ENCODE peak calls at places on chromosome 3, in nine cellular contexts. One of them, this sample, is unnamed.

GRCh38 chr3:172152869-172153268 is 113.5 kb downstream of the FNDC3B start:
- DNase-seq in dorsolateral prefrontal cortex: no peak
- DNase-seq in dermis microvascular lymphatic vessel endothelial cell: peak
- DNase-seq in globus pallidus: no peak
- DNase-seq in colonic mucosa: no peak
- DNase-seq in H54: no peak
- DNase-seq in iPS-NIHi11: no peak
- DNase-seq in posterior cingulate gyrus: no peak
- DNase-seq in endothelial cell of umbilical vein: peak
- DNase-seq in this sample: no peak

GRCh38 chr3:46670891-46671427 is 22.5 kb downstream of the ALS2CL start:
- DNase-seq in dermis microvascular lymphatic vessel endothelial cell: no peak
- DNase-seq in posterior cingulate gyrus: peak
- DNase-seq in iPS-NIHi11: no peak
- DNase-seq in colonic mucosa: no peak
- DNase-seq in H54: no peak
- DNase-seq in dorsolateral prefrontal cortex: no peak
- DNase-seq in globus pallidus: no peak
- DNase-seq in endothelial cell of umbilical vein: no peak
- DNase-seq in this sample: peak

GRCh38 chr3:20648921-20649381 is 462.9 kb upstream of the SGO1 start:
- DNase-seq in H54: no peak
- DNase-seq in posterior cingulate gyrus: no peak
- DNase-seq in endothelial cell of umbilical vein: no peak
- DNase-seq in iPS-NIHi11: no peak
- DNase-seq in dermis microvascular lymphatic vessel endothelial cell: no peak
- DNase-seq in dorsolateral prefrontal cortex: no peak
- DNase-seq in globus pallidus: no peak
- DNase-seq in colonic mucosa: no peak
- DNase-seq in this sample: no peak

GRCh38 chr3:127299276-127299675 is 11.4 kb upstream of the PRR20G start:
- DNase-seq in H54: no peak
- DNase-seq in iPS-NIHi11: no peak
- DNase-seq in globus pallidus: peak
- DNase-seq in colonic mucosa: no peak
- DNase-seq in dorsolateral prefrontal cortex: no peak
- DNase-seq in endothelial cell of umbilical vein: no peak
- DNase-seq in posterior cingulate gyrus: no peak
- DNase-seq in dermis microvascular lymphatic vessel endothelial cell: no peak
- DNase-seq in this sample: no peak

GRCh38 chr3:105351821-105352220 is 14.9 kb upstream of the ALCAM start:
- DNase-seq in globus pallidus: no peak
- DNase-seq in posterior cingulate gyrus: no peak
- DNase-seq in dorsolateral prefrontal cortex: no peak
- DNase-seq in dermis microvascular lymphatic vessel endothelial cell: peak
- DNase-seq in H54: no peak
- DNase-seq in iPS-NIHi11: no peak
- DNase-seq in colonic mucosa: no peak
- DNase-seq in endothelial cell of umbilical vein: peak
- DNase-seq in this sample: no peak

GRCh38 chr3:70919661-70920060 is 607.2 kb upstream of the MDFIC2 start:
- DNase-seq in H54: no peak
- DNase-seq in dermis microvascular lymphatic vessel endothelial cell: no peak
- DNase-seq in globus pallidus: no peak
- DNase-seq in iPS-NIHi11: no peak
- DNase-seq in posterior cingulate gyrus: no peak
- DNase-seq in dorsolateral prefrontal cortex: no peak
- DNase-seq in colonic mucosa: no peak
- DNase-seq in endothelial cell of umbilical vein: no peak
- DNase-seq in this sample: no peak

GRCh38 chr3:128318275-128318920 is 148.3 kb downstream of the DNAJB8 start:
- DNase-seq in endothelial cell of umbilical vein: no peak
- DNase-seq in colonic mucosa: no peak
- DNase-seq in posterior cingulate gyrus: no peak
- DNase-seq in iPS-NIHi11: no peak
- DNase-seq in H54: no peak
- DNase-seq in dermis microvascular lymphatic vessel endothelial cell: no peak
- DNase-seq in globus pallidus: no peak
- DNase-seq in dorsolateral prefrontal cortex: no peak
- DNase-seq in this sample: peak

GRCh38 chr3:52873433-52874159 is 23.8 kb downstream of the STIMATE start:
- DNase-seq in iPS-NIHi11: no peak
- DNase-seq in colonic mucosa: no peak
- DNase-seq in endothelial cell of umbilical vein: peak
- DNase-seq in dermis microvascular lymphatic vessel endothelial cell: peak
- DNase-seq in H54: no peak
- DNase-seq in dorsolateral prefrontal cortex: no peak
- DNase-seq in globus pallidus: no peak
- DNase-seq in posterior cingulate gyrus: no peak
- DNase-seq in this sample: peak

GRCh38 chr3:52784021-52784621 is 6.7 kb downstream of the ITIH1 start:
- DNase-seq in posterior cingulate gyrus: no peak
- DNase-seq in colonic mucosa: no peak
- DNase-seq in iPS-NIHi11: no peak
- DNase-seq in dermis microvascular lymphatic vessel endothelial cell: no peak
- DNase-seq in endothelial cell of umbilical vein: no peak
- DNase-seq in dorsolateral prefrontal cortex: no peak
- DNase-seq in H54: no peak
- DNase-seq in globus pallidus: no peak
- DNase-seq in this sample: peak

GRCh38 chr3:150763841-150764483 is 993 bp upstream of the SIAH2 start:
- DNase-seq in dermis microvascular lymphatic vessel endothelial cell: peak
- DNase-seq in dorsolateral prefrontal cortex: peak
- DNase-seq in globus pallidus: peak
- DNase-seq in H54: no peak
- DNase-seq in endothelial cell of umbilical vein: no peak
- DNase-seq in colonic mucosa: peak
- DNase-seq in iPS-NIHi11: peak
- DNase-seq in posterior cingulate gyrus: peak
- DNase-seq in this sample: no peak

GRCh38 chr3:23438657-23439056 is 235.5 kb downstream of the UBE2E2 start:
- DNase-seq in endothelial cell of umbilical vein: no peak
- DNase-seq in colonic mucosa: no peak
- DNase-seq in dermis microvascular lymphatic vessel endothelial cell: no peak
- DNase-seq in posterior cingulate gyrus: no peak
- DNase-seq in globus pallidus: no peak
- DNase-seq in H54: no peak
- DNase-seq in dorsolateral prefrontal cortex: no peak
- DNase-seq in iPS-NIHi11: no peak
- DNase-seq in this sample: no peak

GRCh38 chr3:58989173-58989572 is 60.7 kb downstream of the CFAP20DC start:
- DNase-seq in globus pallidus: no peak
- DNase-seq in dermis microvascular lymphatic vessel endothelial cell: peak
- DNase-seq in dorsolateral prefrontal cortex: no peak
- DNase-seq in H54: no peak
- DNase-seq in colonic mucosa: no peak
- DNase-seq in iPS-NIHi11: no peak
- DNase-seq in posterior cingulate gyrus: no peak
- DNase-seq in endothelial cell of umbilical vein: peak
- DNase-seq in this sample: no peak